ENCODE peak calls at places on chromosomes 6 and 20, in eight cellular contexts. E is adrenal gland; L is breast epithelium; V is ovary; O is testis; F is HCT116; R is mammary epithelial cell; B is CD8-positive, alpha-beta T cell. G is an unnamed sample.

GRCh38 chr6:127352519-127352918 is 9.1 kb upstream of the ECHDC1 start:
- DNase-seq in V (no peak), B (no peak), R (no peak), E (no peak), O (no peak), F (no peak), L (no peak), G (no peak)

GRCh38 chr6:16670183-16670582 is 91.1 kb downstream of the ATXN1 start:
- DNase-seq in O (no peak), F (no peak), R (no peak), L (no peak), V (no peak), E (no peak), B (no peak), G (peak; percentile 63)

GRCh38 chr6:138004423-138005287 is 102.6 kb downstream of the PERP start:
- DNase-seq in F (peak; percentile 32), E (no peak), B (peak; percentile 11), R (peak; percentile 48), V (no peak), O (peak; percentile 25), L (no peak), G (no peak)

GRCh38 chr6:149384464-149384863 is 15.6 kb upstream of the SUMO4 start:
- DNase-seq in L (no peak), F (no peak), O (no peak), R (no peak), B (no peak), E (no peak), V (no peak), G (no peak)

GRCh38 chr6:47631248-47632196 is 66.9 kb upstream of the ADGRF4 start:
- DNase-seq in B (no peak), V (no peak), R (peak; percentile 60), O (no peak), F (peak; percentile 55), L (no peak), E (no peak), G (no peak)

GRCh38 chr6:65937982-65938381 is 231.0 kb upstream of the EYS start:
- DNase-seq in O (peak; percentile 89), L (no peak), E (peak; percentile 70), B (no peak), V (peak; percentile 78), R (no peak), F (no peak), G (no peak)

GRCh38 chr20:44324343-44324742 is 12.5 kb upstream of the R3HDML start:
- DNase-seq in R (peak; percentile 27), L (no peak), F (no peak), V (no peak), E (no peak), B (no peak), O (no peak), G (no peak)

GRCh38 chr6:79544939-79545450 is 7.8 kb upstream of the LCA5 start:
- DNase-seq in F (peak; percentile 97), O (peak; percentile 81), L (peak; percentile 84), R (peak; percentile 100), V (peak; percentile 75), E (peak; percentile 77), B (no peak), G (peak; percentile 80)

GRCh38 chr6:66568271-66568670 is 861.2 kb upstream of the EYS start:
- DNase-seq in L (no peak), R (no peak), V (no peak), O (no peak), E (no peak), F (no peak), B (no peak), G (no peak)

GRCh38 chr20:33250666-33251065 is 14.9 kb downstream of the BPIFA1 start:
- DNase-seq in F (no peak), R (no peak), E (no peak), V (no peak), B (no peak), L (no peak), O (no peak), G (no peak)

GRCh38 chr6:100366419-100366818 is 98.3 kb downstream of the SIM1 start:
- DNase-seq in O (no peak), B (no peak), F (peak; percentile 15), L (no peak), E (no peak), V (no peak), R (peak; percentile 85), G (no peak)

GRCh38 chr20:20366551-20366895 is 1.4 kb upstream of the INSM1 start:
- DNase-seq in B (no peak), E (no peak), L (no peak), V (no peak), F (no peak), R (no peak), O (no peak), G (no peak)

GRCh38 chr6:73565767-73566485 is 45.1 kb upstream of the EEF1A1 start:
- DNase-seq in L (no peak), B (no peak), R (no peak), V (no peak), O (no peak), E (no peak), F (no peak), G (no peak)

GRCh38 chr6:43695078-43695966 is 7.7 kb upstream of the MRPS18A start:
- DNase-seq in E (no peak), F (no peak), V (no peak), R (no peak), B (no peak), O (no peak), L (peak; percentile 64), G (peak; percentile 15)

GRCh38 chr20:17471606-17472187 is 59.5 kb downstream of the BFSP1 start:
- DNase-seq in R (no peak), B (no peak), V (no peak), F (no peak), L (no peak), O (no peak), E (no peak), G (peak; percentile 64)

GRCh38 chr6:39166189-39166917 is 51.4 kb upstream of the SAYSD1 start:
- DNase-seq in F (peak; percentile 52), R (peak; percentile 33), E (peak; percentile 82), L (peak; percentile 59), B (peak; percentile 85), V (peak; percentile 81), O (peak; percentile 84), G (peak; percentile 83)

GRCh38 chr20:36478137-36478905 is 63.0 kb upstream of the MYL9 start:
- DNase-seq in L (no peak), F (no peak), R (no peak), V (no peak), O (no peak), B (no peak), E (no peak), G (no peak)

GRCh38 chr20:36480456-36481048 is 60.8 kb upstream of the MYL9 start:
- DNase-seq in F (no peak), B (no peak), E (no peak), R (no peak), V (no peak), L (no peak), O (no peak), G (no peak)

GRCh38 chr20:36479938-36480337 is 61.4 kb upstream of the MYL9 start:
- DNase-seq in V (no peak), L (no peak), F (no peak), E (no peak), B (no peak), O (no peak), R (no peak), G (no peak)

GRCh38 chr20:36474563-36474962 is 66.8 kb upstream of the MYL9 start:
- DNase-seq in V (no peak), F (no peak), E (no peak), L (no peak), O (no peak), R (no peak), B (no peak), G (peak; percentile 66)

GRCh38 chr20:36477475-36477874 is 63.8 kb upstream of the MYL9 start:
- DNase-seq in E (no peak), O (no peak), F (no peak), R (no peak), B (no peak), L (no peak), V (no peak), G (no peak)
- H3K4me1 ChIP-seq in E (peaks cover 20% of the 10 kb centered on the region), O (peaks cover 34% of the 10 kb centered on the region), F (peaks cover 16% of the 10 kb centered on the region), R (peaks cover 25% of the 10 kb centered on the region), B (peaks cover 12% of the 10 kb centered on the region), L (peaks cover 6% of the 10 kb centered on the region), V (peaks cover 23% of the 10 kb centered on the region), G (peaks cover 34% of the 10 kb centered on the region)

GRCh38 chr20:51042657-51043247 is 19.8 kb upstream of the KCNG1 start:
- DNase-seq in L (no peak), F (peak; percentile 22), B (no peak), O (no peak), E (no peak), V (no peak), R (no peak), G (no peak)
- TF ChIP-seq CTCF in L (no peak), F (no peak), B (no peak), O (no peak), E (no peak), V (no peak), R (no peak), G (no peak)

GRCh38 chr6:33201147-33201545 is 479 bp downstream of the SLC39A7 start:
- DNase-seq in V (peak; percentile 58), E (no peak), F (no peak), B (no peak), O (no peak), R (no peak), L (no peak), G (no peak)

GRCh38 chr6:33204165-33204414 is 365 bp upstream of the HSD17B8 start:
- DNase-seq in L (no peak), B (no peak), O (no peak), V (no peak), R (no peak), E (no peak), F (no peak), G (no peak)

GRCh38 chr6:33203443-33204164 is 851 bp upstream of the HSD17B8 start:
- DNase-seq in F (no peak), E (no peak), R (no peak), B (no peak), V (no peak), O (no peak), L (no peak), G (no peak)

GRCh38 chr6:33201935-33202334 is 1.3 kb downstream of the SLC39A7 start:
- DNase-seq in E (no peak), F (no peak), O (no peak), V (no peak), L (no peak), B (no peak), R (no peak), G (no peak)

GRCh38 chr6:33202799-33203198 is 1.7 kb upstream of the HSD17B8 start:
- DNase-seq in B (no peak), F (no peak), V (peak; percentile 34), E (no peak), L (no peak), O (no peak), R (no peak), G (no peak)
- H3K4me1 ChIP-seq in B (peaks cover 59% of the 10 kb centered on the region), F (peaks cover 49% of the 10 kb centered on the region), V (peaks cover 31% of the 10 kb centered on the region), E (peaks cover 45% of the 10 kb centered on the region), L (peaks cover 15% of the 10 kb centered on the region), O (peaks cover 50% of the 10 kb centered on the region), R (peaks cover 40% of the 10 kb centered on the region), G (peaks cover 61% of the 10 kb centered on the region)

DNA sequence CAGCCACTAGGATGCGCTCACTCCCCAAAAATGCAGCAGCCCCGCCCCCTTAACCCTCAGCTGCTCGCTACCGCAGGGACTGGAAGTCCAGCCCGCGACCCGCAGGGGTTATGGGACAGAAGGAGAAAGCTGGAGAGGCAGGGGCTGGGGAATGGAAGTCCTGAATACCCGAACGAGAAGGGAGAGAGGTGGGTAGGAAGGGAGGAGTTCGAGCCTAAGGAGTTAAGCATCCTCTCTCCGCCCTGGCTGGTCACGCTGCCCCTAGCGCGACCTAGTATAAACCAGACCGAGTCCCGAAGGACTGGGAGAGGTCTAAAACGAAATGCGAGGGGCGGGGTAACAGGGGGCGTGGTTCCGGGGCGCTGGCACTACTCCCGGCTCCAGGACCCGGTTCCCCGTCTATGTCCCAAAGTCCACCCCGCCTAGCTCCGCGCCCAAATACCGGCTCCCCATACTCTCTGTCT is 448 bp upstream of the DDAH2 start:
- DNase-seq in F (peak; percentile 70), R (peak; percentile 80), B (peak; percentile 83), E (peak; percentile 88), O (peak; percentile 93), L (peak; percentile 91), V (peak; percentile 96), G (peak; percentile 93)
- TF ChIP-seq CTCF in F (no peak), R (no peak), B (peak; percentile 91), E (peak; percentile 68), O (peak; percentile 72), L (peak; percentile 60), V (peak; percentile 23), G (peak; percentile 37)

G was measured in thyroid gland.